ENCODE peak calls at places on chromosomes 4 and X, in four cellular contexts. F is naive thymus-derived CD8-positive, alpha-beta T cell; I is D341Med; X is activated T-cell treated with anti-CD3 and anti-CD28 coated beads, Interleukin-2, amount 50 U/mL, for 24 hours. K is an unnamed sample.

GRCh38 chr4:22052076-22052475 is 103.5 kb upstream of the KCNIP4 start:
- DNase-seq in F (no peak), I (no peak), X (no peak), K (no peak)

GRCh38 chrX:7190157-7190556 is 42.2 kb upstream of the PUDP start:
- DNase-seq in F (no peak), I (no peak), X (no peak), K (no peak)

GRCh38 chr4:166991162-166991561 is 243.1 kb downstream of the SPOCK3 start:
- DNase-seq in F (no peak), I (no peak), X (no peak), K (no peak)

GRCh38 chr4:7967501-7968261 is 28.0 kb upstream of the AFAP1 start:
- DNase-seq in F (no peak), I (no peak), X (no peak), K (no peak)

GRCh38 chrX:108811891-108812290 is 75.5 kb upstream of the IRS4 start:
- DNase-seq in F (no peak), I (no peak), X (no peak), K (no peak)

GRCh38 chr4:147104768-147105167 is 159.1 kb upstream of the TTC29 start:
- DNase-seq in F (no peak), I (no peak), X (no peak), K (no peak)

GRCh38 chr4:88215351-88215750 is 56.9 kb upstream of the ABCG2 start:
- DNase-seq in F (no peak), I (no peak), X (no peak), K (no peak)

GRCh38 chrX:96394566-96394965 is 290.1 kb upstream of the DIAPH2 start:
- DNase-seq in F (no peak), I (no peak), X (no peak), K (no peak)

GRCh38 chrX:101260435-101260834 is 30.7 kb downstream of the TAF7L start:
- DNase-seq in F (no peak), I (no peak), X (no peak), K (no peak)

GRCh38 chr4:142656178-142656577 is 189.9 kb downstream of the INPP4B start:
- DNase-seq in F (peak), I (no peak), X (no peak), K (no peak)

GRCh38 chr4:185742766-185743165 is 69.2 kb downstream of the SORBS2 start:
- DNase-seq in F (no peak), I (no peak), X (no peak), K (no peak)

GRCh38 chr4:169582706-169583105 is 29.7 kb downstream of the NEK1 start:
- DNase-seq in F (no peak), I (no peak), X (no peak), K (no peak)

GRCh38 chr4:169219440-169219839 is 51.3 kb downstream of the SH3RF1 start:
- DNase-seq in F (no peak), I (no peak), X (no peak), K (no peak)

GRCh38 chr4:113760852-113761681 is 471 bp downstream of the CAMK2D start:
- DNase-seq in F (no peak), I (peak), X (no peak), K (peak)

GRCh38 chr4:148196168-148196567 is 246.0 kb downstream of the NR3C2 start:
- DNase-seq in F (no peak), I (peak), X (no peak), K (no peak)

GRCh38 chr4:53920116-53920515 is 144.3 kb downstream of the CHIC2 start:
- DNase-seq in F (no peak), I (no peak), X (no peak), K (no peak)

GRCh38 chrX:40168183-40169015 is 70.6 kb upstream of the BCOR start:
- DNase-seq in F (no peak), I (no peak), X (peak), K (no peak)

GRCh38 chrX:124421898-124422622 is 75.7 kb downstream of the SH2D1A start:
- DNase-seq in F (no peak), I (no peak), X (no peak), K (no peak)

GRCh38 chrX:155949098-155949497 is 48.4 kb upstream of the IL9R start:
- DNase-seq in F (no peak), I (no peak), X (no peak), K (no peak)

GRCh38 chr4:156568041-156568440 is 403.6 kb downstream of the PDGFC start:
- DNase-seq in F (no peak), I (no peak), X (no peak), K (no peak)

GRCh38 chr4:2964077-2964471 is 703 bp downstream of the GRK4 start:
- DNase-seq in F (no peak), I (no peak), X (no peak), K (no peak)

GRCh38 chr4:41448935-41449334 is 89.0 kb upstream of the LIMCH1 start:
- DNase-seq in F (no peak), I (no peak), X (no peak), K (no peak)

GRCh38 chr4:82652062-82652461 is 90.3 kb upstream of the TMEM150C start:
- DNase-seq in F (no peak), I (no peak), X (no peak), K (no peak)

GRCh38 chr4:74178798-74179197 is 20.9 kb downstream of the MTHFD2L start:
- DNase-seq in F (no peak), I (no peak), X (no peak), K (no peak)

GRCh38 chrX:38612281-38612680 is 50.9 kb downstream of the TSPAN7 start:
- DNase-seq in F (no peak), I (no peak), X (no peak), K (no peak)

GRCh38 chr4:129189630-129190029 is 93.7 kb downstream of the C4orf33 start:
- DNase-seq in F (no peak), I (no peak), X (no peak), K (no peak)

GRCh38 chr4:10007772-10008171 is 13.5 kb downstream of the SLC2A9 start:
- DNase-seq in F (no peak), I (no peak), X (no peak), K (no peak)

GRCh38 chrX:40155617-40156471 is 58.1 kb upstream of the BCOR start:
- DNase-seq in F (no peak), I (peak), X (no peak), K (no peak)

GRCh38 chrX:150573702-150574101 is 5.3 kb downstream of the MTM1 start:
- DNase-seq in F (no peak), I (no peak), X (peak), K (peak)